ENCODE peak calls at places on chromosomes 4 and X, in eight cellular contexts. R is astrocyte, Y is osteoblast, N is IMR-90, A is H9, P is endothelial cell of umbilical vein, L is neuronal stem cell, O is HCT116. E is an unnamed sample.

GRCh38 chrX:37353646-37354045 is 4.5 kb downstream of the PRRG1 start:
- DNase-seq in A (no peak), L (no peak), N (no peak), P (no peak), Y (no peak), R (no peak), O (no peak), E (no peak)

GRCh38 chr4:42654606-42655005 is 2.3 kb downstream of the ATP8A1 start:
- DNase-seq in L (no peak), P (peak; percentile 39), N (peak; percentile 50), A (no peak), O (peak; percentile 4), R (peak; percentile 76), Y (peak; percentile 81), E (peak; percentile 87)

GRCh38 chrX:115968436-115969252 is 201.9 kb upstream of the AGTR2 start:
- DNase-seq in O (peak; percentile 63), A (peak; percentile 97), L (peak; percentile 26), R (peak; percentile 8), N (no peak), Y (no peak), P (peak; percentile 1), E (peak; percentile 64)

GRCh38 chrX:63884821-63885790 is 100.1 kb upstream of the ARHGEF9 start:
- DNase-seq in R (no peak), A (no peak), N (no peak), P (no peak), L (no peak), O (no peak), Y (no peak), E (no peak)

GRCh38 chr4:110211007-110211769 is 12.8 kb upstream of the ELOVL6 start:
- DNase-seq in P (peak; percentile 46), O (no peak), A (no peak), R (peak; percentile 33), Y (peak; percentile 91), N (peak; percentile 63), L (no peak), E (peak; percentile 72)

GRCh38 chr4:142121448-142121847 is 485.1 kb downstream of the IL15 start:
- DNase-seq in A (no peak), N (no peak), O (no peak), R (no peak), L (no peak), Y (no peak), P (no peak), E (no peak)

GRCh38 chr4:140242357-140243284 is 88.6 kb upstream of the MAML3 start:
- DNase-seq in P (no peak), R (no peak), A (no peak), L (no peak), Y (no peak), O (no peak), N (no peak), E (no peak)

GRCh38 chrX:150602743-150603142 is 34.3 kb downstream of the MTM1 start:
- DNase-seq in N (no peak), A (no peak), L (no peak), O (no peak), Y (no peak), R (no peak), P (no peak), E (no peak)

GRCh38 chrX:134669378-134670098 is 11.3 kb upstream of the PLAC1 start:
- DNase-seq in R (peak; percentile 88), P (peak; percentile 11), Y (peak; percentile 85), N (peak; percentile 93), A (no peak), L (no peak), O (no peak), E (peak; percentile 93)

GRCh38 chr4:7813674-7814073 is 126.0 kb downstream of the AFAP1 start:
- DNase-seq in N (peak; percentile 93), Y (no peak), P (peak; percentile 63), R (peak; percentile 97), L (no peak), O (no peak), A (no peak), E (peak; percentile 66)

GRCh38 chrX:115531818-115532403 is 29.1 kb upstream of the PLS3 start:
- DNase-seq in A (no peak), O (no peak), P (peak; percentile 85), N (peak; percentile 65), L (no peak), R (peak; percentile 23), Y (no peak), E (peak; percentile 38)

GRCh38 chrX:8879750-8880149 is 78.6 kb upstream of the FAM9A start:
- DNase-seq in N (peak; percentile 3), P (peak; percentile 9), L (no peak), Y (no peak), R (no peak), O (no peak), A (peak; percentile 48), E (peak; percentile 25)

GRCh38 chr4:11198516-11199305 is 230.0 kb downstream of the HS3ST1 start:
- DNase-seq in Y (no peak), O (no peak), P (no peak), N (no peak), R (no peak), L (no peak), A (no peak), E (no peak)

GRCh38 chr4:81833596-81833995 is 361.9 kb upstream of the RASGEF1B start:
- DNase-seq in N (no peak), L (peak; percentile 29), A (no peak), P (no peak), O (no peak), Y (no peak), R (no peak), E (no peak)

GRCh38 chrX:24377911-24378468 is 17.6 kb downstream of the SUPT20HL1 start:
- DNase-seq in O (no peak), R (no peak), L (no peak), A (peak; percentile 77), Y (no peak), P (no peak), N (no peak), E (no peak)

GRCh38 chrX:68720851-68721250 is 73.4 kb downstream of the STARD8 start:
- DNase-seq in P (no peak), A (no peak), R (no peak), Y (peak; percentile 48), O (no peak), N (no peak), L (no peak), E (no peak)

GRCh38 chrX:142251665-142252064 is 46.6 kb upstream of the MAGEC2 start:
- DNase-seq in Y (no peak), N (no peak), O (no peak), L (no peak), P (no peak), A (no peak), R (no peak), E (no peak)

GRCh38 chr4:99614491-99614890 is 39.9 kb downstream of the MTTP start:
- DNase-seq in L (no peak), P (no peak), Y (no peak), R (no peak), O (no peak), A (no peak), N (no peak), E (no peak)

GRCh38 chrX:129777218-129777768 is 2.5 kb upstream of the SASH3 start:
- DNase-seq in L (no peak), Y (peak; percentile 37), P (peak; percentile 44), R (no peak), A (no peak), O (no peak), N (no peak), E (no peak)

GRCh38 chr4:158750379-158750778 is 18.4 kb upstream of the FNIP2 start:
- DNase-seq in Y (peak; percentile 97), O (no peak), L (no peak), R (peak; percentile 95), P (no peak), N (peak; percentile 93), A (no peak), E (peak; percentile 85)

GRCh38 chrX:70124678-70125077 is 8.6 kb upstream of the IGBP1 start:
- DNase-seq in L (no peak), R (no peak), N (no peak), O (no peak), Y (no peak), P (no peak), A (no peak), E (no peak)

GRCh38 chr4:627347-627746 is 2.0 kb downstream of the PDE6B start:
- DNase-seq in L (no peak), N (no peak), O (no peak), A (peak; percentile 17), Y (no peak), P (no peak), R (no peak), E (no peak)

DNA sequence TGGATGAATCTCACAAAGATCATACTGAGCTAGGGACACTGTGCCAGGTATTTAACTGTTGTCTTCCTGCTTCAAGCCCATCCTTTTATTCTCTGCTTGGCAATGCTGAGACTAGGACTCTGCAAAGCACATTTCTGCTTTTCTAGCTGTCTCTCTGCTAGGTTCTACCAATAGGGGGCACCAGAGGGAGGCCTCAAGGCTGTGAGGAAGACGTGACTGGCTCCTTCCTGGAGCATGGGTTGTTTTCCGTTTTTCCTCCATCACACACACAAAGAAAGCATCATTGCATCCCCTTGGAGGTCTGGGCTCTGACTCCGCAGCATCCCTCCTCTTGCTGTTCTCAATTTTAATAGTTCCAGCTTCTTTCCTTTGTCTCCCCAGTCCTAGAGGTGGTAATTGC is 10.9 kb upstream of the DCTD start:
- DNase-seq in L (no peak), Y (no peak), N (no peak), P (no peak), R (no peak), A (peak; percentile 58), O (no peak), E (no peak)
- H2AFZ ChIP-seq in L (no peak overlapping the region), Y (no peak overlapping the region), N (peak overlapping the region; percentile 18), P (no peak overlapping the region), R (no peak overlapping the region), A (no peak overlapping the region), O (peak overlapping the region; percentile 22), E (peak overlapping the region; percentile 48)

GRCh38 chr4:186689476-186689875 is 34.2 kb downstream of the FAT1 start:
- DNase-seq in N (no peak), A (no peak), O (no peak), L (no peak), Y (no peak), P (no peak), R (no peak), E (peak; percentile 30)
- H3K4me1 ChIP-seq in N (peaks cover 27% of the 10 kb centered on the region), A (peaks cover 3% of the 10 kb centered on the region), O (peaks cover 67% of the 10 kb centered on the region), L (peaks cover 16% of the 10 kb centered on the region), Y (peaks cover 34% of the 10 kb centered on the region), P (no peaks in the 10 kb centered on the region), R (peaks cover 47% of the 10 kb centered on the region), E (peaks cover 54% of the 10 kb centered on the region)

GRCh38 chr4:83489711-83490326 is 4.9 kb upstream of the ABRAXAS1 start:
- DNase-seq in Y (peak; percentile 30), R (no peak), P (no peak), L (no peak), A (peak; percentile 40), N (no peak), O (no peak), E (no peak)
- H2AFZ ChIP-seq in Y (no peak overlapping the region), R (no peak overlapping the region), P (no peak overlapping the region), L (no peak overlapping the region), A (no peak overlapping the region), N (no peak overlapping the region), O (peak overlapping the region; percentile 29), E (no peak overlapping the region)

DNA sequence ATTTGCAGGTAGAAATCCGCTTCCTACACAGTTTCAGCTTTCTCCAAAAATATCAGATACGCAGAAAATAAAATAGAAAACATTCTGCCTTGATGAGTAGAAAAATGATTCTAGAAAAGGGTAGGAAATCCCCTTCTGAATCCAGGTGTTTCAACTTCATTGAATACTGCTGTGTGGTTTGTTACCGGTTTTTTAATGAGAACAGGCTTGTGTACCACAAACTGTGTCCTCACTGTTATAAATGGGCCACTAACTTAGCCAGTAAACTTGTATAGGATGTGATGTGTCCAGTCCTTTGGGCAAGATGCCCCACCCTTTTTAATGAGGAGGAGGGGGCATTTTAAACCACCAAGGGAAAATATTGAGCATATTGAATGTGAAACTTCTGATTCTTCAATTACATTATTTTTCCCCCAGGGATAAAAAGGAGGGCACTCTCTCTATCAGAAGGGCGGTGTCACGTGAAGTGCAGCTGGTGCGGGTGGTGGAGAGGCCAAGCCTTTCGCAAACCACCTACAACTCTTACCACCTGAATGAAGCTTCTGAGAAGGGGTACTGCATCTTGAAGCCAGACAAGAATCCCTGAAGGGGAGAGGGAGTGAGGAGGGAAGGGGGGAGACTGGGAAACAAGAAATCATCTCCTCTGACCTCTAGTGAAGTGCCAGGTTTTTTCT is 4.5 kb downstream of the CXXC4 start:
- DNase-seq in P (no peak), R (peak; percentile 6), Y (peak; percentile 60), N (no peak), L (no peak), O (no peak), A (peak; percentile 31), E (no peak)
- H3K4me1 ChIP-seq in P (peaks cover 9% of the 10 kb centered on the region), R (peaks cover 9% of the 10 kb centered on the region), Y (peaks cover 5% of the 10 kb centered on the region), N (no peaks in the 10 kb centered on the region), L (peaks cover 6% of the 10 kb centered on the region), O (peaks cover 13% of the 10 kb centered on the region), A (peaks cover 2% of the 10 kb centered on the region), E (no peaks in the 10 kb centered on the region)